ENCODE peak calls at places on chromosome 18, in eight cellular contexts. H is WTC11, W is astrocyte, E is activated T-cell treated with anti-CD3 and anti-CD28 coated beads for 4 hours, I is T-helper 22 cell, Y is dorsolateral prefrontal cortex, S is GM10248, R is KBM-7. D is an unnamed sample.

GRCh38 chr18:79208882-79209281 is 139.7 kb downstream of the ATP9B start:
- DNase-seq in I (no peak), R (no peak), W (no peak), E (no peak), H (no peak), S (no peak), Y (no peak), D (no peak)

GRCh38 chr18:79609021-79609461 is 70.6 kb upstream of the CTDP1 start:
- DNase-seq in R (no peak), I (no peak), E (no peak), Y (no peak), H (no peak), W (no peak), S (no peak), D (no peak)

GRCh38 chr18:54906636-54907180 is 52.6 kb downstream of the CCDC68 start:
- DNase-seq in R (no peak), H (no peak), I (no peak), E (no peak), S (no peak), Y (no peak), W (peak), D (no peak)

GRCh38 chr18:79704631-79705030 is 25.0 kb downstream of the CTDP1 start:
- DNase-seq in I (no peak), H (no peak), Y (no peak), W (no peak), R (no peak), E (no peak), S (no peak), D (no peak)

GRCh38 chr18:52670903-52671302 is 330.9 kb downstream of the DCC start:
- DNase-seq in R (peak), I (no peak), H (no peak), W (peak), S (no peak), E (no peak), Y (no peak), D (no peak)

GRCh38 chr18:58105908-58106673 is 62.1 kb downstream of the NEDD4L start:
- DNase-seq in Y (no peak), W (no peak), I (no peak), H (no peak), E (no peak), S (no peak), R (no peak), D (no peak)

GRCh38 chr18:12236934-12237832 is 17.0 kb upstream of the CIDEA start:
- DNase-seq in I (no peak), Y (peak), H (peak), S (peak), E (peak), R (peak), W (peak), D (peak)

GRCh38 chr18:29459986-29460385 is 1283.1 kb upstream of the CDH2 start:
- DNase-seq in H (no peak), E (no peak), I (no peak), S (no peak), R (no peak), W (no peak), Y (no peak), D (no peak)

GRCh38 chr18:77203851-77204250 is 45.8 kb upstream of the GALR1 start:
- DNase-seq in R (no peak), Y (no peak), E (no peak), H (no peak), I (no peak), S (no peak), W (no peak), D (no peak)

GRCh38 chr18:62925031-62925688 is 209.8 kb downstream of the PHLPP1 start:
- DNase-seq in Y (no peak), S (no peak), W (peak), I (no peak), E (no peak), R (no peak), H (no peak), D (no peak)

GRCh38 chr18:31205273-31205672 is 42.6 kb upstream of the DSC1 start:
- DNase-seq in I (no peak), Y (no peak), H (no peak), E (no peak), W (no peak), R (no peak), S (no peak), D (no peak)

GRCh38 chr18:76823574-76823973 is 1.2 kb downstream of the ZNF236 start:
- DNase-seq in R (peak), I (no peak), E (no peak), S (peak), Y (peak), W (peak), H (peak), D (no peak)

GRCh38 chr18:46152808-46153617 is 48.8 kb downstream of the HAUS1 start:
- DNase-seq in E (no peak), W (peak), H (peak), R (no peak), I (no peak), Y (no peak), S (no peak), D (peak)

GRCh38 chr18:76098728-76099514 is 396.1 kb downstream of the ZNF516 start:
- DNase-seq in Y (no peak), H (no peak), S (no peak), W (no peak), R (no peak), E (no peak), I (no peak), D (no peak)

D was measured in RPMI8226.